ENCODE peak calls at places on chromosomes 6 and 20, in four cellular contexts. H, C, F and B are unnamed samples.

GRCh38 chr6:85678000-85678601 is 35.4 kb upstream of the SYNCRIP start:
- ATAC-seq in H (peak; percentile 36), C (peak; percentile 2), F (peak; percentile 47), B (peak; percentile 15)

GRCh38 chr6:111769365-111770127 is 103.7 kb downstream of the FYN start:
- ATAC-seq in H (no peak), C (no peak), F (no peak), B (no peak)

GRCh38 chr20:46056970-46057855 is 28.2 kb downstream of the SLC12A5 start:
- ATAC-seq in H (no peak), C (no peak), F (peak; percentile 9), B (peak; percentile 48)

GRCh38 chr6:112482373-112482772 is 135.2 kb downstream of the RFPL4B start:
- ATAC-seq in H (no peak), C (no peak), F (no peak), B (no peak)

GRCh38 chr20:49290608-49291191 is 12.8 kb upstream of the ZNFX1 start:
- ATAC-seq in H (no peak), C (no peak), F (no peak), B (no peak)

GRCh38 chr20:46743088-46743487 is 33.6 kb downstream of the SLC2A10 start:
- ATAC-seq in H (no peak), C (no peak), F (no peak), B (no peak)

GRCh38 chr6:100554228-100554627 is 89.5 kb upstream of the SIM1 start:
- ATAC-seq in H (peak; percentile 98), C (no peak), F (peak; percentile 51), B (no peak)

GRCh38 chr6:12331951-12332749 is 42.0 kb downstream of the EDN1 start:
- ATAC-seq in H (peak; percentile 25), C (no peak), F (peak; percentile 87), B (no peak)

GRCh38 chr6:36375644-36376155 is 11.8 kb downstream of the ETV7 start:
- ATAC-seq in H (no peak), C (no peak), F (no peak), B (no peak)

GRCh38 chr6:129346964-129347363 is 363.0 kb downstream of the ARHGAP18 start:
- ATAC-seq in H (no peak), C (no peak), F (no peak), B (no peak)

GRCh38 chr20:59676126-59676876 is 72.0 kb downstream of the PHACTR3 start:
- ATAC-seq in H (no peak), C (no peak), F (no peak), B (no peak)

GRCh38 chr20:33394718-33395117 is 6.6 kb downstream of the CDK5RAP1 start:
- ATAC-seq in H (no peak), C (no peak), F (no peak), B (no peak)

GRCh38 chr6:106069478-106069877 is 16.7 kb upstream of the PRDM1 start:
- ATAC-seq in H (peak; percentile 55), C (no peak), F (peak; percentile 52), B (no peak)

GRCh38 chr6:14510038-14510437 is 392.5 kb downstream of the CD83 start:
- ATAC-seq in H (no peak), C (no peak), F (no peak), B (no peak)

GRCh38 chr6:158762787-158763439 is 56.3 kb downstream of the EZR start:
- ATAC-seq in H (no peak), C (no peak), F (peak; percentile 0), B (peak; percentile 63)

GRCh38 chr6:157019115-157019628 is 242.0 kb downstream of the ARID1B start:
- ATAC-seq in H (no peak), C (no peak), F (no peak), B (no peak)

GRCh38 chr6:157021267-157022021 is 244.3 kb downstream of the ARID1B start:
- ATAC-seq in H (peak; percentile 95), C (peak; percentile 83), F (peak; percentile 96), B (peak; percentile 94)

GRCh38 chr6:157017861-157018260 is 240.7 kb downstream of the ARID1B start:
- ATAC-seq in H (no peak), C (no peak), F (no peak), B (no peak)

GRCh38 chr6:157020398-157021266 is 243.5 kb downstream of the ARID1B start:
- ATAC-seq in H (peak; percentile 56), C (peak; percentile 6), F (peak; percentile 69), B (peak; percentile 19)

DNA sequence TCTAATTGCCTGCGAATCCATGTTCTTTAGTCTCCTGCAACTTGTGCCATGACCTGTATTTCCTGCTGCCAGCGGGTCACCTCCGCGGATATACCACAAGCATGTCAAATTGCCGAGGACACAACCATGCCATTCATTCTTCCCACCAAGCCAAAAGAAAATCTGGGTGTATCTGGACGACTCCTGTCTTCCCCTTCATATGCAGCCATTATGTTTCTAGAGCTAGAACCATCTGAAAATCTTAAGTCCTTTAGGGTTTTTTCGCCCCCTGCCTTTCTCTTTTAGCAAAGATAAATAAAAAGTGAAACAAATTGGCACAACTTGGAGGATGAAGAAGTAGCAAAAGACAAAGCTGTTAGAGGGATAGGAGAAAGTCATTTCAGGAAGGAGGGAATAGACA is 242.6 kb downstream of the ARID1B start:
- ATAC-seq in H (no peak), C (no peak), F (no peak), B (no peak)
- H3K4me1 ChIP-seq in H (no peaks in the 10 kb centered on the region), C (peaks cover 17% of the 10 kb centered on the region), F (peaks cover 36% of the 10 kb centered on the region), B (peaks cover 57% of the 10 kb centered on the region)

GRCh38 chr6:92756912-92757311 is 662.4 kb downstream of the EPHA7 start:
- ATAC-seq in H (no peak), C (no peak), F (no peak), B (no peak)
- H3K4me1 ChIP-seq in H (no peaks in the 10 kb centered on the region), C (no peaks in the 10 kb centered on the region), F (no peaks in the 10 kb centered on the region), B (peaks cover 2% of the 10 kb centered on the region)

GRCh38 chr6:166692723-166693302 is 65.8 kb upstream of the RPS6KA2 start:
- ATAC-seq in H (no peak), C (no peak), F (no peak), B (no peak)
- H3K4me1 ChIP-seq in H (no peaks in the 10 kb centered on the region), C (no peaks in the 10 kb centered on the region), F (peaks cover 9% of the 10 kb centered on the region), B (peaks cover 18% of the 10 kb centered on the region)

GRCh38 chr20:57581202-57582028 is 20.5 kb downstream of the PCK1 start:
- ATAC-seq in H (no peak), C (no peak), F (peak; percentile 64), B (peak; percentile 56)

GRCh38 chr20:57582029-57582378 is 21.1 kb downstream of the PCK1 start:
- ATAC-seq in H (no peak), C (no peak), F (no peak), B (no peak)

GRCh38 chr20:57580478-57581201 is 19.7 kb downstream of the PCK1 start:
- ATAC-seq in H (no peak), C (no peak), F (no peak), B (no peak)

GRCh38 chr20:57583289-57584257 is 22.7 kb downstream of the PCK1 start:
- ATAC-seq in H (no peak), C (no peak), F (no peak), B (no peak)

DNA sequence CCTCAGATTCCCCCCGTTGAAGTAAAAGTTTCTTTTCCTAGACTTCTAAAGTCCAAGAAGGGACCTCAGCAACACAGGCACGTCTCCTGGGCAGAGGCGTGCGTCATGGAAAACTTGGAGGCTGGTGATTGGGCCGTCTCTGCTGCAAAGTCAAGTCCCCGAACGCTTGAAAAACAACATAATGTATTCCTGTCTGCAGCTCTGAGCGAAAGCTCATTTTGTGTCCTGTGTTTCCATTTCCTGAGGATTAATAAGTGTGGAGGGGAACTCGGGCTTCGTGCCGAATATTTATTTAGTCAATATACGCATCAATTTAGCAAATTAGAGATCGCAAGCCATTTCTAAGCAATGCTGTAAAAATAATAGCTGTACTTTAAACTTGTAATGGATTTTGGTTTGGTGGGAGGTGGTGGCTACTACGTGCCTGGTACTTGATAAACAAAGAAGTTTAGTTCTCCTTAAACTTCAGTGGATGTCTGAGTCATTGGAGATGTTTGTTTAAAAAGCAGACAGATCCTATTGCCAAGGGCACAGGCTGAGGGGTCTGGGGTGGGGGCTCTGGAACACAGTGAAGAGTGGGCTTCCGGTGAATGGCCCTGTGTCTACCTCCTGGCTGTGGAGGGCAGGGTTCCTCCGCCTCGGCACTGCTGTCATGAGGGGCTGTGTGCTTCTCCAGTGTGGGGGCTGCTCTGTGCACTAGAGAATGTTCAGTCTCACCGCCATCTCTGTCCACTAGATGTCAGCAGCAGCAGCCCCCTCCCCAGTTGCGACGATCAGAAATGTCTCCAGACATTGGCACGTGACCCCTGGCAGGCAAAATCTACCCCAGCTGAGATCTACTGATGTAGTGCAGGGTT is 21.8 kb downstream of the PCK1 start:
- ATAC-seq in H (no peak), C (no peak), F (no peak), B (peak; percentile 80)
- H3K4me1 ChIP-seq in H (no peaks in the 10 kb centered on the region), C (no peaks in the 10 kb centered on the region), F (peaks cover 36% of the 10 kb centered on the region), B (peaks cover 65% of the 10 kb centered on the region)

DNA sequence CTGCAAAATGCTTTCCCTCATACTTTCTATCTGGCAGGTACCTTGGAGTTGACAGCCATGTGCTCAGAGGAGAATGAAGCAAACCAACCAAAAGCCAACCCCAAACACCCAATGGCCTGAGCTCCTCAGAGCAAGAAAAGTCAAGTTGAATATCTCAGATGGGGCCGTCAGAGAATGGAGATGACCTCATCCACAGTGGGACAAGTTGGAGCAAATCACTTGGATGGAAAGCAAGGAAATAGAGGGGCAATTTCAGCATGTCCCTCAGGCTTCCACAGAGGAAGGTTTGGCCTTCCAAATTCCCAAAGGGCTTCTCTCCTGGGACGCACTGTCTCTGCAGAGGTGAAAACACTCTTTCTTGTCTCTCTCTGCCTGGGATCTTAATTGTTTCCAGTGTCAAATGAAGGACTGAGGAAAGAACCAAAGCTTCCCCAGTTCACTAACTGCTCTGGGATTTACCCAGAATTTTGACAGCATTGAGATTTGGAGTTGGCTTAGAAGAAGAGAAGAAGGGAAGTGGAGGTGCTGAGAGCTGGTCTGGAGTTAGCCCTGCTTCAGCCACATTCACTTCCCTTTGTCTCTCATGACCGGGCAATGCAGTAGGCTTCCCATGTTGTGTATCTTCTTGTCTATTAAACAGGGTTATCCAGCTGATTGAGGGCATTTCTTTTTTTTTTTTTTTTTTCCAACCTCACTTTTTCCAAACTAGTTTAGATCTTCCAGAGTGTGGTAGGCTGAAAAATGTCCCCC is 42.2 kb downstream of the PRND start:
- ATAC-seq in H (peak; percentile 38), C (no peak), F (no peak), B (no peak)
- H3K4me1 ChIP-seq in H (no peaks in the 10 kb centered on the region), C (peaks cover 7% of the 10 kb centered on the region), F (no peaks in the 10 kb centered on the region), B (no peaks in the 10 kb centered on the region)

GRCh38 chr6:163705923-163706322 is 291.4 kb downstream of the QKI start:
- ATAC-seq in H (no peak), C (peak; percentile 18), F (no peak), B (no peak)

GRCh38 chr6:163709255-163709654 is 294.7 kb downstream of the QKI start:
- ATAC-seq in H (no peak), C (no peak), F (no peak), B (no peak)

GRCh38 chr6:163708459-163708858 is 293.9 kb downstream of the QKI start:
- ATAC-seq in H (no peak), C (no peak), F (no peak), B (no peak)

GRCh38 chr6:163707385-163708355 is 293.2 kb downstream of the QKI start:
- ATAC-seq in H (no peak), C (no peak), F (no peak), B (no peak)

GRCh38 chr6:163706688-163707087 is 292.2 kb downstream of the QKI start:
- ATAC-seq in H (no peak), C (no peak), F (no peak), B (no peak)
- H3K4me1 ChIP-seq in H (no peaks in the 10 kb centered on the region), C (no peaks in the 10 kb centered on the region), F (peaks cover 59% of the 10 kb centered on the region), B (peaks cover 43% of the 10 kb centered on the region)